ENCODE peak calls at places on chromosomes 13 and 19, in six cellular contexts. U is activated CD4-positive, alpha-beta T cell treated with anti-CD3 and anti-CD28 coated beads, Interleukin-2, amount 50 U/mL, for 1 hour; E is CD8-positive, alpha-beta T cell; A is stimulated activated CD4-positive, alpha-beta T cell treated with anti-CD3 and anti-CD28 coated beads, TNF-alpha, amount 100 ng/mL, for 4 hours; W is ovary; K is GM10248. I is an unnamed sample.

GRCh38 chr13:23378009-23378632 is 55.4 kb downstream of the SACS start:
- DNase-seq in K (peak; percentile 35), E (no peak), W (no peak), U (peak; percentile 35), A (peak; percentile 63), I (peak; percentile 34)

GRCh38 chr13:109867766-109868165 is 81.4 kb upstream of the IRS2 start:
- DNase-seq in W (no peak), A (no peak), K (no peak), E (no peak), U (no peak), I (no peak)

GRCh38 chr19:33094504-33095067 is 13.6 kb downstream of the GPATCH1 start:
- DNase-seq in U (no peak), K (no peak), E (no peak), W (no peak), A (no peak), I (no peak)

GRCh38 chr19:12983561-12984142 is 11.6 kb upstream of the NFIX start:
- DNase-seq in U (peak; percentile 80), K (peak; percentile 88), E (peak; percentile 64), W (peak; percentile 92), A (peak; percentile 67), I (peak; percentile 67)

GRCh38 chr19:14476307-14476662 is 1.1 kb upstream of the PTGER1 start:
- DNase-seq in E (no peak), K (no peak), A (no peak), U (no peak), W (no peak), I (no peak)

GRCh38 chr19:35122687-35123551 is 7.3 kb downstream of the FXYD3 start:
- DNase-seq in A (no peak), W (no peak), U (no peak), K (no peak), E (no peak), I (no peak)

GRCh38 chr19:47239610-47240296 is 8.8 kb upstream of the BBC3 start:
- DNase-seq in E (peak; percentile 30), K (peak; percentile 32), U (peak; percentile 61), A (no peak), W (peak; percentile 71), I (no peak)

GRCh38 chr19:7931221-7932061 is 5.5 kb upstream of the CTXN1 start:
- DNase-seq in W (peak; percentile 45), E (no peak), A (no peak), K (no peak), U (no peak), I (no peak)

GRCh38 chr13:77325371-77325941 is 1.4 kb downstream of the MYCBP2 start:
- DNase-seq in U (no peak), K (peak; percentile 31), E (no peak), A (no peak), W (no peak), I (no peak)

GRCh38 chr13:74288361-74288911 is 154.2 kb upstream of the KLF12 start:
- DNase-seq in U (peak; percentile 8), A (no peak), E (no peak), K (no peak), W (no peak), I (no peak)

GRCh38 chr13:54733639-54734038 is 1705.0 kb downstream of the OLFM4 start:
- DNase-seq in E (no peak), W (no peak), U (no peak), K (no peak), A (no peak), I (no peak)

GRCh38 chr13:49580980-49581680 is 4.2 kb downstream of the RCBTB1 start:
- DNase-seq in A (no peak), K (no peak), W (no peak), E (no peak), U (no peak), I (no peak)

GRCh38 chr13:44307255-44307654 is 66.4 kb upstream of the SERP2 start:
- DNase-seq in K (no peak), W (no peak), E (no peak), U (no peak), A (no peak), I (no peak)

GRCh38 chr19:3250675-3251074 is 26.2 kb downstream of the CELF5 start:
- DNase-seq in A (peak; percentile 20), U (peak; percentile 51), E (no peak), W (no peak), K (peak; percentile 59), I (peak; percentile 22)

GRCh38 chr19:2567580-2567979 is 91.7 kb downstream of the GADD45B start:
- DNase-seq in W (peak; percentile 39), A (no peak), E (no peak), U (no peak), K (no peak), I (no peak)

GRCh38 chr13:79457948-79458347 is 23.0 kb upstream of the NDFIP2 start:
- DNase-seq in E (no peak), U (no peak), K (no peak), A (no peak), W (no peak), I (no peak)

GRCh38 chr13:52846567-52847321 is 1.7 kb downstream of the PCDH8 start:
- DNase-seq in E (no peak), W (peak; percentile 53), U (no peak), K (no peak), A (no peak), I (no peak)

GRCh38 chr19:29485293-29485692 is 40.5 kb upstream of the VSTM2B start:
- DNase-seq in A (no peak), W (peak; percentile 6), E (no peak), U (no peak), K (no peak), I (no peak)

GRCh38 chr19:1618157-1619093 is 13.2 kb upstream of the UQCR11 start:
- DNase-seq in E (no peak), K (peak; percentile 73), U (peak; percentile 26), A (no peak), W (no peak), I (no peak)

GRCh38 chr13:86446311-86446710 is 647.1 kb upstream of the SLITRK6 start:
- DNase-seq in U (no peak), W (no peak), A (no peak), E (no peak), K (no peak), I (no peak)

GRCh38 chr19:4811328-4812131 is 20.0 kb downstream of the TICAM1 start:
- DNase-seq in K (peak; percentile 84), A (peak; percentile 81), U (peak; percentile 92), E (peak; percentile 82), W (peak; percentile 88), I (peak; percentile 73)

GRCh38 chr13:87884874-87885273 is 213.7 kb downstream of the SLITRK5 start:
- DNase-seq in E (no peak), W (no peak), K (no peak), U (no peak), A (no peak), I (no peak)

GRCh38 chr13:46317120-46317519 is 69.9 kb downstream of the RUBCNL start:
- DNase-seq in E (no peak), U (no peak), K (no peak), A (no peak), W (no peak), I (no peak)

GRCh38 chr19:24060687-24061356 is 26.2 kb upstream of the ZNF254 start:
- DNase-seq in K (no peak), W (no peak), A (no peak), U (no peak), E (no peak), I (no peak)

GRCh38 chr19:43438291-43439162 is 23.8 kb downstream of the TEX101 start:
- DNase-seq in E (no peak), K (no peak), W (no peak), U (peak; percentile 18), A (no peak), I (no peak)

GRCh38 chr19:14550201-14550754 is 20.9 kb downstream of the TECR start:
- DNase-seq in E (no peak), K (no peak), W (no peak), U (no peak), A (no peak), I (no peak)

GRCh38 chr19:4722671-4723464 is 774 bp downstream of the DPP9 start:
- DNase-seq in E (no peak), K (peak; percentile 53), W (peak; percentile 83), A (no peak), U (no peak), I (no peak)

GRCh38 chr19:35995655-35995993 is 636 bp downstream of the SDHAF1 start:
- DNase-seq in E (no peak), U (no peak), W (peak; percentile 71), K (peak; percentile 73), A (no peak), I (no peak)